ENCODE peak calls at places on chromosomes 13 and 19, in six cellular contexts. E is A172; K is naive thymus-derived CD8-positive, alpha-beta T cell; P is HEK293T; Q is mesenteric fat pad; Y is activated CD4-positive, alpha-beta T cell treated with anti-CD3 and anti-CD28 coated beads, Interleukin-2, amount 10 ng/mL, durations not matched to agents 7 days and 5 days. I is an unnamed sample.

GRCh38 chr13:105806335-105806920 is 729.0 kb downstream of the EFNB2 start:
- DNase-seq in K (no peak), Y (no peak), Q (no peak), E (peak), P (no peak), I (no peak)

GRCh38 chr13:101454767-101455166 is 2.3 kb downstream of the ITGBL1 start:
- DNase-seq in P (no peak), Q (no peak), K (no peak), E (peak), Y (no peak), I (no peak)

GRCh38 chr19:1832046-1832663 is 16.1 kb downstream of the REXO1 start:
- DNase-seq in K (no peak), E (no peak), Y (no peak), P (no peak), Q (no peak), I (no peak)

GRCh38 chr13:40756042-40756441 is 14.9 kb downstream of the MRPS31 start:
- DNase-seq in E (no peak), P (no peak), Y (no peak), Q (no peak), K (no peak), I (no peak)

GRCh38 chr19:49602806-49603205 is 11.8 kb downstream of the PRR12 start:
- DNase-seq in Q (no peak), P (no peak), K (no peak), E (no peak), Y (no peak), I (no peak)

GRCh38 chr13:44895584-44895983 is 93.7 kb downstream of the NUFIP1 start:
- DNase-seq in Y (no peak), P (no peak), K (no peak), Q (no peak), E (no peak), I (no peak)

GRCh38 chr13:113904411-113904810 is 40.5 kb upstream of the GAS6 start:
- DNase-seq in Y (no peak), K (no peak), Q (peak), P (peak), E (no peak), I (no peak)

GRCh38 chr13:48151343-48151742 is 56.4 kb upstream of the MED4 start:
- DNase-seq in P (no peak), Y (no peak), Q (no peak), E (no peak), K (peak), I (no peak)

GRCh38 chr13:110312669-110313031 is 5.6 kb downstream of the COL4A2 start:
- DNase-seq in Q (no peak), K (no peak), Y (no peak), E (peak), P (no peak), I (no peak)

GRCh38 chr13:45292176-45292575 is 48.8 kb downstream of the TPT1 start:
- DNase-seq in Q (no peak), K (no peak), E (peak), P (no peak), Y (no peak), I (no peak)

GRCh38 chr19:10514211-10515145 is 2.8 kb downstream of the S1PR5 start:
- DNase-seq in Y (peak), E (no peak), Q (no peak), K (peak), P (no peak), I (no peak)

GRCh38 chr19:47679922-47680857 is 33.0 kb upstream of the EHD2 start:
- DNase-seq in Y (no peak), K (no peak), P (no peak), Q (no peak), E (no peak), I (no peak)

GRCh38 chr13:100495455-100495854 is 93.1 kb downstream of the GGACT start:
- DNase-seq in K (no peak), P (no peak), Y (no peak), Q (no peak), E (no peak), I (no peak)

GRCh38 chr19:38676023-38676877 is 28.8 kb downstream of the ACTN4 start:
- DNase-seq in K (no peak), Q (no peak), P (no peak), Y (no peak), E (peak), I (peak)

GRCh38 chr13:50783940-50784339 is 59.6 kb downstream of the DLEU7 start:
- DNase-seq in E (no peak), Y (no peak), K (no peak), Q (no peak), P (no peak), I (no peak)

GRCh38 chr13:28820099-28821051 is at the start of gene MTUS2:
- DNase-seq in Q (no peak), Y (no peak), K (no peak), E (no peak), P (peak), I (no peak)

GRCh38 chr13:99702687-99703319 is 201.5 kb downstream of the TM9SF2 start:
- DNase-seq in Y (no peak), Q (no peak), E (no peak), P (no peak), K (no peak), I (no peak)

GRCh38 chr19:32373614-32374295 is 28.3 kb downstream of the ZNF507 start:
- DNase-seq in Q (no peak), Y (no peak), P (peak), E (peak), K (no peak), I (no peak)

GRCh38 chr13:22897571-22898314 is 283.0 kb upstream of the SGCG start:
- DNase-seq in Q (no peak), Y (no peak), K (no peak), P (no peak), E (no peak), I (no peak)

GRCh38 chr19:48095637-48096175 is 14.9 kb downstream of the PLA2G4C start:
- DNase-seq in P (no peak), Q (no peak), E (peak), Y (no peak), K (no peak), I (no peak)

GRCh38 chr13:49300716-49301589 is 53.2 kb downstream of the CDADC1 start:
- DNase-seq in E (peak), Y (peak), Q (no peak), K (peak), P (peak), I (peak)

GRCh38 chr13:30618186-30618937 is 642 bp downstream of the USPL1 start:
- DNase-seq in Y (peak), E (peak), P (peak), Q (no peak), K (peak), I (peak)

GRCh38 chr13:95355491-95355890 is 54.2 kb upstream of the ABCC4 start:
- DNase-seq in Q (no peak), P (no peak), E (peak), K (no peak), Y (no peak), I (no peak)

I was measured in Kasumi-1.